ENCODE peak calls at places on chromosomes 13 and 19, in four cellular contexts. One of them, this sample, is unnamed.

GRCh38 chr19:51592521-51592920 is 21.4 kb downstream of the ZNF175 start:
- DNase-seq in uterus: no peak
- DNase-seq in tibial artery: no peak
- DNase-seq in Calu3: no peak
- DNase-seq in this sample: no peak

GRCh38 chr19:52237771-52238400 is 31.5 kb upstream of the ZNF766 start:
- DNase-seq in tibial artery: peak; percentile 72
- DNase-seq in uterus: peak; percentile 68
- DNase-seq in Calu3: peak; percentile 63
- DNase-seq in this sample: peak; percentile 63

GRCh38 chr19:39181500-39182173 is 15.1 kb upstream of the NCCRP1 start:
- DNase-seq in tibial artery: no peak
- DNase-seq in uterus: no peak
- DNase-seq in Calu3: no peak
- DNase-seq in this sample: no peak

GRCh38 chr13:107099661-107100060 is 531.7 kb upstream of the ARGLU1 start:
- DNase-seq in uterus: no peak
- DNase-seq in tibial artery: no peak
- DNase-seq in Calu3: no peak
- DNase-seq in this sample: no peak

GRCh38 chr13:27159806-27160563 is 11.6 kb downstream of the USP12 start:
- DNase-seq in Calu3: no peak
- DNase-seq in uterus: no peak
- DNase-seq in tibial artery: no peak
- DNase-seq in this sample: no peak

GRCh38 chr13:32791545-32792172 is 205.4 kb downstream of the PDS5B start:
- DNase-seq in Calu3: no peak
- DNase-seq in tibial artery: no peak
- DNase-seq in uterus: no peak
- DNase-seq in this sample: no peak

GRCh38 chr19:47176627-47177090 is 46.0 kb downstream of the SAE1 start:
- DNase-seq in uterus: no peak
- DNase-seq in Calu3: no peak
- DNase-seq in tibial artery: no peak
- DNase-seq in this sample: peak; percentile 55

GRCh38 chr19:42216653-42217521 is 590 bp downstream of the DEDD2 start:
- DNase-seq in tibial artery: peak; percentile 78
- DNase-seq in uterus: peak; percentile 55
- DNase-seq in Calu3: peak; percentile 51
- DNase-seq in this sample: peak; percentile 74

This sample was measured in aorta.